ENCODE peak calls at places on chromosome 13, in four cellular contexts. P is cardiac muscle cell, A is GM06990, W is cardiac fibroblast. C is an unnamed sample.

GRCh38 chr13:113337556-113337955 is 26.4 kb downstream of the GRTP1 start:
- DNase-seq in P (no peak), A (no peak), W (no peak), C (no peak)

GRCh38 chr13:113947321-113948033 is 26.4 kb downstream of the C13orf46 start:
- DNase-seq in P (peak), A (no peak), W (peak), C (no peak)

GRCh38 chr13:113857531-113858195 is 6.2 kb downstream of the GAS6 start:
- DNase-seq in P (no peak), A (no peak), W (no peak), C (no peak)

GRCh38 chr13:110334256-110334655 is 27.2 kb downstream of the COL4A2 start:
- DNase-seq in P (no peak), A (no peak), W (no peak), C (no peak)

GRCh38 chr13:73000027-73000674 is 58.7 kb upstream of the KLF5 start:
- DNase-seq in P (peak), A (peak), W (peak), C (peak)

GRCh38 chr13:28138756-28139470 is 568 bp downstream of the PAN3 start:
- DNase-seq in P (peak), A (peak), W (peak), C (peak)

GRCh38 chr13:110311721-110312668 is 4.9 kb downstream of the COL4A2 start:
- DNase-seq in P (peak), A (no peak), W (peak), C (no peak)

GRCh38 chr13:27406178-27406939 is 18.1 kb upstream of the GTF3A start:
- DNase-seq in P (peak), A (no peak), W (peak), C (peak)

GRCh38 chr13:23999411-23999810 is 102.1 kb upstream of the C1QTNF9B start:
- DNase-seq in P (no peak), A (no peak), W (no peak), C (no peak)

GRCh38 chr13:23378009-23378632 is 55.4 kb downstream of the SACS start:
- DNase-seq in P (peak), A (peak), W (peak), C (peak)

DNA sequence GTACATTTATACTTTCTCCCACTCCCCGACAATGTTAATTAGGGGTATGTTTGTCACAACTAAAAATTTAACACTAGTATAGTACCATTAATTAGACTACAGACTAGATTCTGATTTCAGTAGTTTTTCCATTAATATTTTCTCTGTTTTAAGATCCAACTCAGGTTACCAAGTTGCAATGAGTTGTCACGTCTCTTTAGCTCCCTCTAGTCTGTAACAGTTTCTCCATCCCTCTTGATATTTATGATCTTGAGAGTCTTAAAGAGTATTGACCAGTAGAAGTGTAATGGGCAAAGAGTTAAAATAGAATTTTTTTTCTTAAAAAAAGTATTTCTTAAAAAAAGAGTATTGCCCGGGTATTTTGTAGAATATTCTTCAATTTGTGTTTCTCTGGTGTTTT is 598.1 kb downstream of the TBC1D4 start:
- DNase-seq in P (peak), A (no peak), W (peak), C (no peak)
- TF ChIP-seq CTCF in P (peak), A (no peak), W (peak), C (no peak)

GRCh38 chr13:30107536-30108136 is 199.7 kb downstream of the KATNAL1 start:
- DNase-seq in P (peak), A (no peak), W (no peak), C (no peak)

GRCh38 chr13:30103161-30103858 is 204.0 kb downstream of the KATNAL1 start:
- DNase-seq in P (no peak), A (no peak), W (no peak), C (no peak)

GRCh38 chr13:30107126-30107525 is 200.2 kb downstream of the KATNAL1 start:
- DNase-seq in P (no peak), A (no peak), W (no peak), C (no peak)

GRCh38 chr13:30108216-30108912 is 199.0 kb downstream of the KATNAL1 start:
- DNase-seq in P (no peak), A (no peak), W (no peak), C (no peak)

GRCh38 chr13:30105381-30105780 is 202.0 kb downstream of the KATNAL1 start:
- DNase-seq in P (no peak), A (no peak), W (no peak), C (no peak)
- TF ChIP-seq CTCF in P (no peak), A (no peak), W (no peak), C (no peak)

GRCh38 chr13:91036886-91037285 is 310.6 kb upstream of the MIR17HG start:
- DNase-seq in P (no peak), A (no peak), W (no peak), C (no peak)

GRCh38 chr13:91031508-91031907 is 316.0 kb upstream of the MIR17HG start:
- DNase-seq in P (no peak), A (no peak), W (no peak), C (no peak)

GRCh38 chr13:91032104-91032503 is 315.4 kb upstream of the MIR17HG start:
- DNase-seq in P (no peak), A (no peak), W (no peak), C (no peak)
- TF ChIP-seq CTCF in P (no peak), A (no peak), W (no peak), C (no peak)

DNA sequence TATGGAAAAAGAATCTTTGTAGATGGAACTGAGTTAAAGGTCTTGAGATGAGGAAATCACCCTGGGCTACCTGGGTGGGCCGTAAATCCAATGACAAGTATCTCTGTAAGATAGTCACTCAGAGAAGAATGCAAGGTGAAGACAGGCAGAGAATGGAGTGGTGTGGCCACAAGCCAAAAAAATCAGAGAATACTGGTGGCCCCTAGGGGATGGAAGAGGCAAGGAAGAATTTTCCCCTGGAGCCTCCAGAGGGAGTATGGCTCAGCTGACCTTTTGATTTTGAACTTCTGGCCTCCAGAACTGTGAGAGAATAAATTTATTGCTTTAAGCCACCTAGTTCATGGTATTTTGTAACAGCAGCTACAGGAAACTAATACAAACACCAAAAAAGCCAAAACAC is 32.7 kb upstream of the CSNK1A1L start:
- DNase-seq in P (peak), A (no peak), W (peak), C (no peak)
- TF ChIP-seq CTCF in P (peak), A (no peak), W (peak), C (no peak)

C was measured in GM13976.